ENCODE peak calls at places on chromosomes 7 and 10, in seven cellular contexts. G is lower lobe of right lung, U is sigmoid colon, A is spleen, L is uterus, Z is PC-9, F is GM12878. M is an unnamed sample.
A peak's percentile ranks its signal among the peaks of the same experiment; 100 is the strongest.

GRCh38 chr7:140041626-140042385 is 20.9 kb downstream of the PARP12 start:
- DNase-seq in F (no peak), G (no peak), A (no peak), U (no peak), Z (no peak), L (no peak), M (no peak)

GRCh38 chr7:136086712-136087111 is 109.6 kb upstream of the MTPN start:
- DNase-seq in L (peak; percentile 75), Z (peak; percentile 68), F (peak; percentile 30), A (no peak), G (no peak), U (peak; percentile 74), M (peak; percentile 73)

GRCh38 chr7:13117103-13117502 is 429.7 kb downstream of the ARL4A start:
- DNase-seq in A (no peak), F (no peak), L (no peak), G (no peak), U (no peak), Z (no peak), M (no peak)

GRCh38 chr7:14303536-14303935 is 314.1 kb upstream of the ETV1 start:
- DNase-seq in G (no peak), U (no peak), F (no peak), A (no peak), L (no peak), Z (no peak), M (no peak)

GRCh38 chr10:122057841-122058240 is 68.9 kb downstream of the TACC2 start:
- DNase-seq in A (no peak), U (peak; percentile 15), G (no peak), Z (no peak), F (no peak), L (no peak), M (no peak)

GRCh38 chr10:122126763-122127659 is 138.0 kb downstream of the TACC2 start:
- DNase-seq in U (peak; percentile 83), Z (peak; percentile 46), F (no peak), G (no peak), L (peak; percentile 70), A (no peak), M (no peak)

GRCh38 chr7:1874522-1875389 is 204.7 kb downstream of the ELFN1 start:
- DNase-seq in L (no peak), Z (no peak), G (no peak), U (no peak), A (no peak), F (no peak), M (no peak)

GRCh38 chr7:98681951-98682350 is 64.9 kb downstream of the NPTX2 start:
- DNase-seq in F (no peak), G (no peak), Z (no peak), L (no peak), A (no peak), U (no peak), M (no peak)

GRCh38 chr7:42071372-42072261 is 165.4 kb downstream of the GLI3 start:
- DNase-seq in Z (no peak), A (no peak), U (no peak), L (no peak), G (no peak), F (no peak), M (no peak)

GRCh38 chr10:29517352-29517923 is 117.3 kb downstream of the SVIL start:
- DNase-seq in L (no peak), Z (peak; percentile 9), A (no peak), U (no peak), G (no peak), F (no peak), M (no peak)

GRCh38 chr7:84536256-84536870 is 341.8 kb upstream of the SEMA3A start:
- DNase-seq in Z (no peak), A (no peak), F (no peak), G (no peak), L (no peak), U (no peak), M (no peak)

GRCh38 chr10:69464801-69465401 is 13.6 kb downstream of the TSPAN15 start:
- DNase-seq in F (no peak), A (peak; percentile 75), Z (peak; percentile 71), U (peak; percentile 79), L (no peak), G (peak; percentile 65), M (no peak)

GRCh38 chr10:104337527-104337984 is 709 bp downstream of the ITPRIP start:
- DNase-seq in F (no peak), G (peak; percentile 78), Z (no peak), U (no peak), L (no peak), A (peak; percentile 89), M (no peak)

DNA sequence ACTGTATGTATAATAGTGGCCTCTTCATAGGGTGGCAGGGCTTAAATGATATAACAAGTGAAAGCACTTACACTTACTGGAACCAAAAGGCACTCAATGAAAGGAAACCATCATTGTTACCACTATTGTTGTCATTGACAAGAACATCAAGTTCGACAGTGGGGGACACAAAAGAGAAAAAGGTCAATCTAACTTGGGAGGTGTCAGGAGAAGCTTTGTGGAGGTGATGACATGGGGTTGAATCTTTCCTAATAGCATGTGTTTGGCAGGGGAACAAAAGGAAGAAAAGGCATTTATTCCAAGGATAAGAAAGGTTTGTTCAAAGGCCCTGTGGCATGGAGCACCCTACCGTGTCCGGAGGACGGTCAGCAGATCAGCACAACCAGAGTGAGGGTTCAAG is 18.2 kb upstream of the ENO4 start:
- DNase-seq in Z (no peak), A (no peak), L (no peak), G (no peak), U (no peak), F (no peak), M (no peak)
- H3K27ac ChIP-seq in Z (no peak overlapping the region), A (no peak overlapping the region), L (no peak overlapping the region), G (no peak overlapping the region), U (no peak overlapping the region), F (no peak overlapping the region), M (no peak overlapping the region)

GRCh38 chr7:128792471-128793183 is 859 bp downstream of the CCDC136 start:
- DNase-seq in A (no peak), F (no peak), L (no peak), G (no peak), Z (no peak), U (peak; percentile 78), M (no peak)
- TF ChIP-seq CTCF in A (no peak), F (no peak), L (no peak), G (no peak), Z (no peak), U (no peak), M (no peak)

GRCh38 chr7:131544021-131544420 is 12.4 kb downstream of the PODXL start:
- DNase-seq in Z (no peak), L (no peak), G (no peak), A (peak; percentile 40), F (no peak), U (no peak), M (no peak)
- H3K4me1 ChIP-seq in Z (peaks cover 36% of the 10 kb centered on the region), L (no peaks in the 10 kb centered on the region), G (peaks cover 63% of the 10 kb centered on the region), A (no peaks in the 10 kb centered on the region), F (peaks cover 2% of the 10 kb centered on the region), U (peaks cover 38% of the 10 kb centered on the region), M (peaks cover 37% of the 10 kb centered on the region)

GRCh38 chr7:100563100-100563564 is 10.6 kb downstream of the SAP25 start:
- DNase-seq in L (no peak), A (no peak), Z (no peak), U (no peak), G (no peak), F (no peak), M (no peak)

GRCh38 chr7:100566018-100566531 is 7.6 kb downstream of the SAP25 start:
- DNase-seq in U (no peak), G (no peak), L (no peak), F (no peak), Z (no peak), A (no peak), M (no peak)

GRCh38 chr7:100562195-100563099 is 11.3 kb downstream of the SAP25 start:
- DNase-seq in U (peak; percentile 65), L (peak; percentile 31), Z (no peak), F (no peak), G (no peak), A (no peak), M (peak; percentile 80)

GRCh38 chr7:100565133-100565571 is 8.5 kb downstream of the SAP25 start:
- DNase-seq in Z (no peak), F (no peak), L (no peak), G (no peak), A (no peak), U (no peak), M (peak; percentile 16)

GRCh38 chr7:100563809-100564400 is 9.8 kb downstream of the SAP25 start:
- DNase-seq in U (peak; percentile 89), Z (peak; percentile 80), L (peak; percentile 84), A (peak; percentile 95), G (peak; percentile 87), F (no peak), M (peak; percentile 66)
- H3K27ac ChIP-seq in U (no peak overlapping the region), Z (no peak overlapping the region), L (peak overlapping the region; percentile 21), A (peak overlapping the region; percentile 66), G (no peak overlapping the region), F (no peak overlapping the region), M (no peak overlapping the region)

GRCh38 chr10:100342627-100342972 is 4.4 kb upstream of the SCD start:
- DNase-seq in A (no peak), G (no peak), F (no peak), Z (no peak), U (no peak), L (no peak), M (no peak)
- TF ChIP-seq CTCF in A (no peak), G (no peak), F (no peak), Z (no peak), U (no peak), L (no peak), M (no peak)

DNA sequence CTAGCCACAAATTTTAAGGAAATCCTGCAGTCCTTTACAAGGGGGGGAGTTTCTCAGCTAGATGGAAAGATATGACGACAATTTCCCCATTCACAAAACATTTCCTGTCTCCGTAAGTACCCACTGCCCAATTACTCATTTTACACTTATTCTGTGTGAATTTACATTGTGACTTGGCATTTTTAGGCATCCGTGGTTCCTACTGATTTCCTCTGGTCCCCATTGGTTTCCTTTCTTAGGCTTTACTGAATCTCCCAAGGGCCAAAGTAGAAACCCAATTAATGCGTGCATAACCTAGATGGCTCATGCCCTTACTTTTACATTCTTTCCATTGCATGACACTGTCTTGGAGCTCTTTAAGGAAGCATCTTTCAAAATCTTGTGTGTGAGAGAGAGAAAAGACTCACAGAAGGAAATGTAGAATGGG is 35.7 kb downstream of the NRCAM start:
- DNase-seq in A (no peak), F (no peak), Z (no peak), G (no peak), L (no peak), U (no peak), M (no peak)
- H3K4me1 ChIP-seq in A (peaks cover 5% of the 10 kb centered on the region), F (peaks cover 9% of the 10 kb centered on the region), Z (peaks cover 11% of the 10 kb centered on the region), G (no peaks in the 10 kb centered on the region), L (no peaks in the 10 kb centered on the region), U (no peaks in the 10 kb centered on the region), M (peaks cover 4% of the 10 kb centered on the region)

GRCh38 chr10:30818854-30819253 is 189.3 kb upstream of the LYZL2 start:
- DNase-seq in L (no peak), F (no peak), G (no peak), A (peak; percentile 57), Z (no peak), U (peak; percentile 72), M (no peak)

GRCh38 chr10:30819306-30820190 is 190.0 kb upstream of the LYZL2 start:
- DNase-seq in U (peak; percentile 65), L (no peak), G (no peak), F (no peak), A (peak; percentile 21), Z (no peak), M (no peak)

GRCh38 chr10:30816812-30817193 is 187.2 kb upstream of the LYZL2 start:
- DNase-seq in Z (no peak), U (peak; percentile 18), L (no peak), G (no peak), F (no peak), A (no peak), M (no peak)

GRCh38 chr10:30817541-30817940 is 188.0 kb upstream of the LYZL2 start:
- DNase-seq in L (no peak), U (no peak), Z (no peak), G (no peak), F (no peak), A (no peak), M (no peak)

GRCh38 chr10:30818010-30818660 is 188.6 kb upstream of the LYZL2 start:
- DNase-seq in Z (peak; percentile 61), U (peak; percentile 78), L (no peak), G (peak; percentile 52), F (no peak), A (peak; percentile 85), M (no peak)
- H3K27ac ChIP-seq in Z (no peak overlapping the region), U (peak overlapping the region; percentile 63), L (peak overlapping the region; percentile 84), G (no peak overlapping the region), F (no peak overlapping the region), A (no peak overlapping the region), M (no peak overlapping the region)